ENCODE peak calls at places on chromosome 2, in ten cellular contexts. One of them, this sample, is unnamed.

GRCh38 chr2:10278029-10278762 is 24.5 kb upstream of the HPCAL1 start:
- DNase-seq in IMR-90: peak; percentile 42
- DNase-seq in NCI-H748 treated with DMSO at 0.1 percent for 48 hours: no peak
- DNase-seq in colonic mucosa: peak; percentile 42
- DNase-seq in cerebellar cortex: no peak
- DNase-seq in left lobe of liver: peak; percentile 67
- DNase-seq in prostate gland: no peak
- DNase-seq in stimulated activated CD4-positive, alpha-beta T cell treated with anti-CD3 and anti-CD28 coated beads, Interleukin-1b, Interleukin-23, amount 100 ng/mL, for 1 hour: no peak
- DNase-seq in stimulated activated CD8-positive, alpha-beta memory T cell treated with anti-CD3 and anti-CD28 coated beads, Interleukin-15, amount 100 ng/mL, for 48 hours: peak; percentile 30
- DNase-seq in activated CD4-positive, alpha-beta memory T cell treated with anti-CD3 and anti-CD28 coated beads, Interleukin-2, amount 10 ng/mL, durations not matched to agents 7 days and 5 days: peak; percentile 47
- DNase-seq in this sample: peak; percentile 75

GRCh38 chr2:18750662-18751554 is 161.5 kb upstream of the NT5C1B start:
- DNase-seq in prostate gland: no peak
- DNase-seq in IMR-90: peak; percentile 55
- DNase-seq in NCI-H748 treated with DMSO at 0.1 percent for 48 hours: no peak
- DNase-seq in stimulated activated CD8-positive, alpha-beta memory T cell treated with anti-CD3 and anti-CD28 coated beads, Interleukin-15, amount 100 ng/mL, for 48 hours: no peak
- DNase-seq in colonic mucosa: no peak
- DNase-seq in cerebellar cortex: no peak
- DNase-seq in activated CD4-positive, alpha-beta memory T cell treated with anti-CD3 and anti-CD28 coated beads, Interleukin-2, amount 10 ng/mL, durations not matched to agents 7 days and 5 days: no peak
- DNase-seq in stimulated activated CD4-positive, alpha-beta T cell treated with anti-CD3 and anti-CD28 coated beads, Interleukin-1b, Interleukin-23, amount 100 ng/mL, for 1 hour: no peak
- DNase-seq in left lobe of liver: no peak
- DNase-seq in this sample: peak; percentile 62

GRCh38 chr2:226137201-226137811 is 662.3 kb downstream of the IRS1 start:
- DNase-seq in colonic mucosa: no peak
- DNase-seq in activated CD4-positive, alpha-beta memory T cell treated with anti-CD3 and anti-CD28 coated beads, Interleukin-2, amount 10 ng/mL, durations not matched to agents 7 days and 5 days: no peak
- DNase-seq in left lobe of liver: no peak
- DNase-seq in IMR-90: peak; percentile 76
- DNase-seq in stimulated activated CD8-positive, alpha-beta memory T cell treated with anti-CD3 and anti-CD28 coated beads, Interleukin-15, amount 100 ng/mL, for 48 hours: no peak
- DNase-seq in prostate gland: no peak
- DNase-seq in stimulated activated CD4-positive, alpha-beta T cell treated with anti-CD3 and anti-CD28 coated beads, Interleukin-1b, Interleukin-23, amount 100 ng/mL, for 1 hour: no peak
- DNase-seq in NCI-H748 treated with DMSO at 0.1 percent for 48 hours: no peak
- DNase-seq in cerebellar cortex: no peak
- DNase-seq in this sample: no peak

GRCh38 chr2:200454839-200455801 is 54.7 kb downstream of the KCTD18 start:
- DNase-seq in stimulated activated CD8-positive, alpha-beta memory T cell treated with anti-CD3 and anti-CD28 coated beads, Interleukin-15, amount 100 ng/mL, for 48 hours: no peak
- DNase-seq in IMR-90: peak; percentile 71
- DNase-seq in colonic mucosa: no peak
- DNase-seq in cerebellar cortex: no peak
- DNase-seq in stimulated activated CD4-positive, alpha-beta T cell treated with anti-CD3 and anti-CD28 coated beads, Interleukin-1b, Interleukin-23, amount 100 ng/mL, for 1 hour: no peak
- DNase-seq in activated CD4-positive, alpha-beta memory T cell treated with anti-CD3 and anti-CD28 coated beads, Interleukin-2, amount 10 ng/mL, durations not matched to agents 7 days and 5 days: no peak
- DNase-seq in NCI-H748 treated with DMSO at 0.1 percent for 48 hours: no peak
- DNase-seq in prostate gland: no peak
- DNase-seq in left lobe of liver: no peak
- DNase-seq in this sample: peak; percentile 58

GRCh38 chr2:18551169-18551568 is 9.3 kb downstream of the RDH14 start:
- DNase-seq in prostate gland: no peak
- DNase-seq in cerebellar cortex: no peak
- DNase-seq in NCI-H748 treated with DMSO at 0.1 percent for 48 hours: peak; percentile 42
- DNase-seq in left lobe of liver: no peak
- DNase-seq in stimulated activated CD4-positive, alpha-beta T cell treated with anti-CD3 and anti-CD28 coated beads, Interleukin-1b, Interleukin-23, amount 100 ng/mL, for 1 hour: no peak
- DNase-seq in activated CD4-positive, alpha-beta memory T cell treated with anti-CD3 and anti-CD28 coated beads, Interleukin-2, amount 10 ng/mL, durations not matched to agents 7 days and 5 days: no peak
- DNase-seq in IMR-90: no peak
- DNase-seq in stimulated activated CD8-positive, alpha-beta memory T cell treated with anti-CD3 and anti-CD28 coated beads, Interleukin-15, amount 100 ng/mL, for 48 hours: no peak
- DNase-seq in colonic mucosa: no peak
- DNase-seq in this sample: no peak

GRCh38 chr2:209696836-209697711 is 74.6 kb upstream of the UNC80 start:
- DNase-seq in IMR-90: no peak
- DNase-seq in cerebellar cortex: no peak
- DNase-seq in prostate gland: no peak
- DNase-seq in activated CD4-positive, alpha-beta memory T cell treated with anti-CD3 and anti-CD28 coated beads, Interleukin-2, amount 10 ng/mL, durations not matched to agents 7 days and 5 days: no peak
- DNase-seq in NCI-H748 treated with DMSO at 0.1 percent for 48 hours: no peak
- DNase-seq in stimulated activated CD8-positive, alpha-beta memory T cell treated with anti-CD3 and anti-CD28 coated beads, Interleukin-15, amount 100 ng/mL, for 48 hours: no peak
- DNase-seq in stimulated activated CD4-positive, alpha-beta T cell treated with anti-CD3 and anti-CD28 coated beads, Interleukin-1b, Interleukin-23, amount 100 ng/mL, for 1 hour: no peak
- DNase-seq in left lobe of liver: no peak
- DNase-seq in colonic mucosa: no peak
- DNase-seq in this sample: no peak

GRCh38 chr2:127659408-127660290 is 13.7 kb downstream of the GPR17 start:
- DNase-seq in prostate gland: no peak
- DNase-seq in NCI-H748 treated with DMSO at 0.1 percent for 48 hours: no peak
- DNase-seq in IMR-90: no peak
- DNase-seq in stimulated activated CD8-positive, alpha-beta memory T cell treated with anti-CD3 and anti-CD28 coated beads, Interleukin-15, amount 100 ng/mL, for 48 hours: no peak
- DNase-seq in activated CD4-positive, alpha-beta memory T cell treated with anti-CD3 and anti-CD28 coated beads, Interleukin-2, amount 10 ng/mL, durations not matched to agents 7 days and 5 days: no peak
- DNase-seq in stimulated activated CD4-positive, alpha-beta T cell treated with anti-CD3 and anti-CD28 coated beads, Interleukin-1b, Interleukin-23, amount 100 ng/mL, for 1 hour: no peak
- DNase-seq in cerebellar cortex: no peak
- DNase-seq in colonic mucosa: no peak
- DNase-seq in left lobe of liver: no peak
- DNase-seq in this sample: no peak

GRCh38 chr2:207330912-207331311 is 165.2 kb upstream of the KLF7 start:
- DNase-seq in prostate gland: no peak
- DNase-seq in colonic mucosa: no peak
- DNase-seq in IMR-90: peak; percentile 97
- DNase-seq in left lobe of liver: no peak
- DNase-seq in stimulated activated CD8-positive, alpha-beta memory T cell treated with anti-CD3 and anti-CD28 coated beads, Interleukin-15, amount 100 ng/mL, for 48 hours: peak; percentile 63
- DNase-seq in activated CD4-positive, alpha-beta memory T cell treated with anti-CD3 and anti-CD28 coated beads, Interleukin-2, amount 10 ng/mL, durations not matched to agents 7 days and 5 days: peak; percentile 75
- DNase-seq in cerebellar cortex: no peak
- DNase-seq in stimulated activated CD4-positive, alpha-beta T cell treated with anti-CD3 and anti-CD28 coated beads, Interleukin-1b, Interleukin-23, amount 100 ng/mL, for 1 hour: no peak
- DNase-seq in NCI-H748 treated with DMSO at 0.1 percent for 48 hours: no peak
- DNase-seq in this sample: peak; percentile 93

GRCh38 chr2:3461781-3462492 is 57.4 kb downstream of the ADI1 start:
- DNase-seq in activated CD4-positive, alpha-beta memory T cell treated with anti-CD3 and anti-CD28 coated beads, Interleukin-2, amount 10 ng/mL, durations not matched to agents 7 days and 5 days: no peak
- DNase-seq in prostate gland: no peak
- DNase-seq in IMR-90: peak; percentile 65
- DNase-seq in colonic mucosa: no peak
- DNase-seq in cerebellar cortex: peak; percentile 81
- DNase-seq in left lobe of liver: peak; percentile 43
- DNase-seq in stimulated activated CD8-positive, alpha-beta memory T cell treated with anti-CD3 and anti-CD28 coated beads, Interleukin-15, amount 100 ng/mL, for 48 hours: no peak
- DNase-seq in NCI-H748 treated with DMSO at 0.1 percent for 48 hours: peak; percentile 48
- DNase-seq in stimulated activated CD4-positive, alpha-beta T cell treated with anti-CD3 and anti-CD28 coated beads, Interleukin-1b, Interleukin-23, amount 100 ng/mL, for 1 hour: no peak
- DNase-seq in this sample: peak; percentile 66

GRCh38 chr2:131094655-131095281 is 1.5 kb upstream of the FAM168B start:
- DNase-seq in IMR-90: peak; percentile 7
- DNase-seq in NCI-H748 treated with DMSO at 0.1 percent for 48 hours: no peak
- DNase-seq in prostate gland: no peak
- DNase-seq in stimulated activated CD8-positive, alpha-beta memory T cell treated with anti-CD3 and anti-CD28 coated beads, Interleukin-15, amount 100 ng/mL, for 48 hours: no peak
- DNase-seq in stimulated activated CD4-positive, alpha-beta T cell treated with anti-CD3 and anti-CD28 coated beads, Interleukin-1b, Interleukin-23, amount 100 ng/mL, for 1 hour: no peak
- DNase-seq in cerebellar cortex: no peak
- DNase-seq in colonic mucosa: no peak
- DNase-seq in activated CD4-positive, alpha-beta memory T cell treated with anti-CD3 and anti-CD28 coated beads, Interleukin-2, amount 10 ng/mL, durations not matched to agents 7 days and 5 days: no peak
- DNase-seq in left lobe of liver: no peak
- DNase-seq in this sample: no peak

GRCh38 chr2:203802277-203803045 is 65.1 kb upstream of the CTLA4 start:
- DNase-seq in colonic mucosa: no peak
- DNase-seq in cerebellar cortex: no peak
- DNase-seq in stimulated activated CD8-positive, alpha-beta memory T cell treated with anti-CD3 and anti-CD28 coated beads, Interleukin-15, amount 100 ng/mL, for 48 hours: peak; percentile 64
- DNase-seq in NCI-H748 treated with DMSO at 0.1 percent for 48 hours: no peak
- DNase-seq in stimulated activated CD4-positive, alpha-beta T cell treated with anti-CD3 and anti-CD28 coated beads, Interleukin-1b, Interleukin-23, amount 100 ng/mL, for 1 hour: no peak
- DNase-seq in activated CD4-positive, alpha-beta memory T cell treated with anti-CD3 and anti-CD28 coated beads, Interleukin-2, amount 10 ng/mL, durations not matched to agents 7 days and 5 days: peak; percentile 60
- DNase-seq in IMR-90: peak; percentile 50
- DNase-seq in left lobe of liver: no peak
- DNase-seq in prostate gland: no peak
- DNase-seq in this sample: peak; percentile 87